ENCODE peak calls at places on chromosomes 1 and 21, in ten cellular contexts. R, X, F, W, L, K, D, G, P and N are unnamed samples.

GRCh38 chr1:112998592-112999235 is 42.7 kb upstream of the SLC16A1 start:
- DNase-seq in R (peak), X (peak), F (no peak), W (peak), L (peak), K (peak), D (no peak), G (peak), P (no peak), N (no peak)

GRCh38 chr1:37761416-37762095 is 3.4 kb downstream of the EPHA10 start:
- DNase-seq in R (no peak), X (no peak), F (no peak), W (no peak), L (no peak), K (no peak), D (no peak), G (no peak), P (no peak), N (no peak)

GRCh38 chr1:162696286-162696862 is 64.1 kb downstream of the DDR2 start:
- DNase-seq in R (peak), X (peak), F (peak), W (no peak), L (peak), K (no peak), D (no peak), G (peak), P (no peak), N (no peak)

GRCh38 chr1:87497804-87498203 is 169.1 kb downstream of the LMO4 start:
- DNase-seq in R (no peak), X (no peak), F (no peak), W (no peak), L (no peak), K (no peak), D (no peak), G (no peak), P (no peak), N (no peak)

GRCh38 chr1:81670286-81670685 is 130.4 kb upstream of the ADGRL2 start:
- DNase-seq in R (peak), X (peak), F (no peak), W (no peak), L (peak), K (peak), D (no peak), G (peak), P (no peak), N (no peak)

GRCh38 chr1:157138220-157139124 is at the start of gene ETV3:
- DNase-seq in R (peak), X (peak), F (peak), W (peak), L (peak), K (peak), D (peak), G (peak), P (peak), N (peak)

GRCh38 chr1:116258668-116259419 is 114.2 kb upstream of the ATP1A1 start:
- DNase-seq in R (no peak), X (no peak), F (no peak), W (peak), L (no peak), K (no peak), D (peak), G (no peak), P (no peak), N (peak)

GRCh38 chr21:43331962-43332458 is 94.9 kb downstream of the SIK1 start:
- DNase-seq in R (peak), X (peak), F (no peak), W (no peak), L (peak), K (no peak), D (no peak), G (peak), P (no peak), N (no peak)

GRCh38 chr1:5828322-5828935 is 163.8 kb downstream of the NPHP4 start:
- DNase-seq in R (no peak), X (no peak), F (no peak), W (peak), L (no peak), K (no peak), D (no peak), G (no peak), P (no peak), N (no peak)

GRCh38 chr21:38806153-38806941 is 618 bp downstream of the ETS2 start:
- DNase-seq in R (peak), X (peak), F (peak), W (peak), L (peak), K (no peak), D (no peak), G (no peak), P (peak), N (peak)

GRCh38 chr1:204025917-204026709 is 46.8 kb upstream of the SOX13 start:
- DNase-seq in R (no peak), X (no peak), F (no peak), W (no peak), L (no peak), K (no peak), D (no peak), G (no peak), P (no peak), N (no peak)

GRCh38 chr21:46118871-46119564 is 21.1 kb downstream of the COL6A2 start:
- DNase-seq in R (peak), X (peak), F (peak), W (no peak), L (no peak), K (no peak), D (no peak), G (no peak), P (no peak), N (no peak)

GRCh38 chr1:40312238-40313205 is 4.6 kb downstream of the COL9A2 start:
- DNase-seq in R (no peak), X (no peak), F (no peak), W (peak), L (no peak), K (no peak), D (no peak), G (no peak), P (peak), N (peak)
- H3K4me3 ChIP-seq in R (no peak), X (no peak), F (no peak), W (no peak), L (no peak), K (no peak), D (no peak), G (no peak), P (peak), N (peak)

GRCh38 chr1:91779603-91780021 is 106.3 kb downstream of the TGFBR3 start:
- DNase-seq in R (no peak), X (no peak), F (no peak), W (no peak), L (no peak), K (peak), D (no peak), G (no peak), P (no peak), N (no peak)

GRCh38 chr1:91784191-91784590 is 101.8 kb downstream of the TGFBR3 start:
- DNase-seq in R (no peak), X (no peak), F (no peak), W (no peak), L (no peak), K (no peak), D (no peak), G (no peak), P (peak), N (no peak)

GRCh38 chr1:91783423-91784162 is 102.4 kb downstream of the TGFBR3 start:
- DNase-seq in R (no peak), X (no peak), F (no peak), W (no peak), L (peak), K (no peak), D (no peak), G (peak), P (no peak), N (no peak)

GRCh38 chr1:91781371-91781825 is 104.6 kb downstream of the TGFBR3 start:
- DNase-seq in R (no peak), X (no peak), F (no peak), W (no peak), L (peak), K (no peak), D (no peak), G (peak), P (no peak), N (no peak)

GRCh38 chr1:91781916-91782622 is 103.9 kb downstream of the TGFBR3 start:
- DNase-seq in R (no peak), X (no peak), F (no peak), W (no peak), L (peak), K (no peak), D (no peak), G (no peak), P (no peak), N (no peak)
- H3K4me3 ChIP-seq in R (no peak), X (no peak), F (no peak), W (no peak), L (no peak), K (no peak), D (no peak), G (no peak), P (no peak), N (no peak)

GRCh38 chr1:233673146-233673946 is 59.4 kb downstream of the KCNK1 start:
- DNase-seq in R (no peak), X (no peak), F (no peak), W (peak), L (no peak), K (peak), D (peak), G (no peak), P (peak), N (no peak)

GRCh38 chr1:233675893-233676292 is 62.0 kb downstream of the KCNK1 start:
- DNase-seq in R (no peak), X (no peak), F (no peak), W (no peak), L (no peak), K (no peak), D (peak), G (no peak), P (peak), N (no peak)

GRCh38 chr1:233672732-233673131 is 58.8 kb downstream of the KCNK1 start:
- DNase-seq in R (no peak), X (no peak), F (no peak), W (no peak), L (no peak), K (no peak), D (no peak), G (no peak), P (no peak), N (no peak)

GRCh38 chr1:233675394-233675793 is 61.5 kb downstream of the KCNK1 start:
- DNase-seq in R (no peak), X (no peak), F (no peak), W (no peak), L (no peak), K (no peak), D (no peak), G (no peak), P (peak), N (no peak)

GRCh38 chr1:233673947-233674431 is 60.1 kb downstream of the KCNK1 start:
- DNase-seq in R (no peak), X (no peak), F (no peak), W (no peak), L (peak), K (peak), D (peak), G (no peak), P (no peak), N (no peak)
- H3K4me3 ChIP-seq in R (no peak), X (no peak), F (no peak), W (no peak), L (no peak), K (peak), D (no peak), G (no peak), P (no peak), N (no peak)

GRCh38 chr21:15061284-15061683 is 3.5 kb downstream of the NRIP1 start:
- DNase-seq in R (no peak), X (no peak), F (no peak), W (no peak), L (no peak), K (no peak), D (no peak), G (no peak), P (no peak), N (no peak)
- H3K4me3 ChIP-seq in R (no peak), X (no peak), F (no peak), W (no peak), L (peak), K (peak), D (no peak), G (no peak), P (no peak), N (no peak)

GRCh38 chr1:246647113-246647512 is 77.1 kb upstream of the SCCPDH start:
- DNase-seq in R (peak), X (no peak), F (peak), W (peak), L (peak), K (no peak), D (no peak), G (peak), P (no peak), N (no peak)
- H3K4me3 ChIP-seq in R (peak), X (no peak), F (no peak), W (no peak), L (peak), K (no peak), D (peak), G (no peak), P (no peak), N (no peak)

GRCh38 chr1:180558664-180559063 is at the start of gene OVAAL:
- DNase-seq in R (no peak), X (no peak), F (no peak), W (no peak), L (no peak), K (no peak), D (no peak), G (no peak), P (no peak), N (no peak)

GRCh38 chr1:180563013-180563827 is 4.5 kb downstream of the OVAAL start:
- DNase-seq in R (no peak), X (no peak), F (no peak), W (peak), L (peak), K (no peak), D (no peak), G (peak), P (no peak), N (no peak)

GRCh38 chr1:180562582-180562981 is 3.8 kb downstream of the OVAAL start:
- DNase-seq in R (no peak), X (no peak), F (no peak), W (no peak), L (peak), K (no peak), D (no peak), G (no peak), P (no peak), N (no peak)

GRCh38 chr1:180560200-180560867 is 1.6 kb downstream of the OVAAL start:
- DNase-seq in R (no peak), X (no peak), F (no peak), W (no peak), L (peak), K (no peak), D (no peak), G (no peak), P (no peak), N (no peak)

DNA sequence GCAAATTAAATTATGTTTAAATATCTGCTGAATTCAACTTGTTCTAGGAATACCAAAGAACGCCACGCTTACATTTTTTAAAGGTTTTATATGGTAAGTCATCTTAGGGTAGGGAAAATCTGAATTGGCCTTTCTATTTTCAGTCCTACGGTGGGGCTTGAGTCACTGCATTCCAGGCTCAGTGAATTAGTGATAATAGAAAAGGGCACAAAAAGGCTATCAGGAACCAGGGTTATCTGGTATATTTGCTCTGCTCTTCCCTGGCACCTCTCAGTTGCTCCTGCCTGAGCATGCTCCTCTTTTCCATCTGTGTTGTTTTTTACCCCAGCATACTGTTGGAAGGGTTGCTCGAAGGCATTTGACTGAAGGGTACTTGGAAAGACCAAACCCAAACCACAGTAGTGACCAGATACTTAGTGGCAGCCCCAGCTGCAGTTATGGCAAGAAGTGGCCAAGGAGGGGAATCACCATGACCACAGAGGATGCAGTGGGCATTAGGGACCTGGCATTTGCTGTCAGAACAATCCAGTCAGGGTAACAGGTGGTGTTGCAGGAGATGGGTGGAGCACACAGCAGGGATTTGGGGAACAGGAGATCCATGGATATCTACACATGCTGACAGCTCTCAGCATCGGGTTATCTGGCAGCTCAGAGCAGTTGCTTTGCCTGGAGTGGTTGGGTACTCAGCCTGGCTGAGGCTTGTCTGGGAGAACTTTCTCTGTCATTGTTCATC is 2.3 kb downstream of the OVAAL start:
- DNase-seq in R (no peak), X (no peak), F (no peak), W (no peak), L (peak), K (no peak), D (no peak), G (peak), P (no peak), N (no peak)
- H3K4me3 ChIP-seq in R (no peak), X (no peak), F (no peak), W (no peak), L (no peak), K (no peak), D (no peak), G (no peak), P (no peak), N (no peak)

DNA sequence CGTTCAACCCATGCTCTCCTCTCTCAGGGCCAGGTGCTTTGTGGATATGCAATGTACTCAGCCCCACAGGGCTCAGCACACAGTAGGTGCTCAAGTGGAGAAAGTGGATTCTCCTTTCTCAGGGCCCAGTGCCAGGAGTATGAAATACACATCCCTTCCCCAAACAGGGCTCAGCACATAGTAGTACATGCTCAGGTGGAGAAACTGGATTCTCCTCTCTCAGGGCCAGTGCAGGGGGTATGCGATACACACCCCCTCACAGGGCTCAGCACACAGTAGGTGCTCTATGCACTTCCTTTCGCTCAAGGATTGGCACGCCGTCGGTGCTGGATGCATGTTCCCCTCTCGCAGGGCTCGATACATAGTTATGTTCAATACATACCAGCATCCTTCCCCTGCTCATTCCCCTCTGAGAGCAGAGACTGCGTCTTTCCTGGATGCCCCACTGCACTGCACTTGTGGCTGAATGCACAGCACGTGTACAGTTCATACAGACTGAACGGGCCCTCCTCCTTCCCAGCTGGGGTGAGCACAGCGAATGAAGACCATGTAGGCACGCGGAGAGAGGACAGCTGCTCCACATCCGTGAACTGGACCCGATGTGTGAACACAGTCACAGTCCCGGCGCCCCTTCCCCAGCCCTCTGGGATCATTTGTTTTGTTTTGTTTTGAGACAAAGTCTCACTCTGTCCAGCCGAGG is 16.6 kb upstream of the DISP3 start:
- DNase-seq in R (no peak), X (no peak), F (no peak), W (no peak), L (no peak), K (no peak), D (no peak), G (no peak), P (no peak), N (no peak)
- H3K4me3 ChIP-seq in R (no peak), X (no peak), F (no peak), W (no peak), L (no peak), K (no peak), D (no peak), G (no peak), P (no peak), N (no peak)